ENCODE peak calls at places on chromosomes 2 and 18, in five cellular contexts. U, A, O, H and J are unnamed samples.

GRCh38 chr18:64410685-64411084 is 261.8 kb upstream of the LINC00305 start:
- DNase-seq in U (no peak), A (no peak), O (no peak), H (no peak), J (no peak)

GRCh38 chr2:157460384-157460837 is 16.5 kb upstream of the CYTIP start:
- DNase-seq in U (no peak), A (no peak), O (no peak), H (peak; percentile 60), J (peak; percentile 63)

GRCh38 chr2:101706819-101707177 is 9.3 kb downstream of the MAP4K4 start:
- DNase-seq in U (no peak), A (peak; percentile 59), O (no peak), H (no peak), J (no peak)

GRCh38 chr2:230904856-230905447 is 20.1 kb downstream of the GPR55 start:
- DNase-seq in U (no peak), A (peak; percentile 4), O (no peak), H (no peak), J (no peak)

GRCh38 chr2:152920846-152921245 is 202.4 kb downstream of the ARL6IP6 start:
- DNase-seq in U (no peak), A (no peak), O (no peak), H (no peak), J (no peak)

GRCh38 chr2:189143930-189144329 is 35.6 kb downstream of the COL5A2 start:
- DNase-seq in U (no peak), A (no peak), O (no peak), H (no peak), J (peak; percentile 78)

GRCh38 chr2:96099861-96100798 is 16.2 kb downstream of the ADRA2B start:
- DNase-seq in U (no peak), A (peak; percentile 3), O (peak; percentile 76), H (no peak), J (no peak)

GRCh38 chr2:186068154-186068826 is 329.7 kb downstream of the FSIP2 start:
- DNase-seq in U (no peak), A (no peak), O (no peak), H (no peak), J (peak; percentile 4)

GRCh38 chr2:171530378-171530777 is 8.1 kb downstream of the CYBRD1 start:
- DNase-seq in U (no peak), A (no peak), O (no peak), H (no peak), J (no peak)

GRCh38 chr2:202817771-202818170 is 53.8 kb downstream of the ICA1L start:
- DNase-seq in U (no peak), A (no peak), O (no peak), H (no peak), J (no peak)

GRCh38 chr2:47512581-47513083 is 109.7 kb downstream of the MSH2 start:
- DNase-seq in U (peak; percentile 53), A (no peak), O (no peak), H (no peak), J (peak; percentile 23)

GRCh38 chr2:169365093-169365483 is 2.8 kb upstream of the LRP2 start:
- DNase-seq in U (no peak), A (peak; percentile 24), O (no peak), H (no peak), J (no peak)

GRCh38 chr18:80074183-80074582 is 34.9 kb upstream of the ADNP2 start:
- DNase-seq in U (no peak), A (no peak), O (no peak), H (no peak), J (no peak)

GRCh38 chr2:3349211-3349693 is 28.4 kb downstream of the EIPR1 start:
- DNase-seq in U (peak; percentile 81), A (no peak), O (no peak), H (no peak), J (no peak)

GRCh38 chr2:1867141-1867540 is 122.8 kb upstream of the PXDN start:
- DNase-seq in U (no peak), A (no peak), O (no peak), H (no peak), J (no peak)

GRCh38 chr2:120509991-120510735 is 164.2 kb downstream of the INHBB start:
- DNase-seq in U (no peak), A (no peak), O (no peak), H (no peak), J (no peak)

GRCh38 chr2:649461-650342 is 27.5 kb downstream of the TMEM18 start:
- DNase-seq in U (no peak), A (no peak), O (no peak), H (no peak), J (no peak)

GRCh38 chr18:46385124-46385523 is 271.9 kb downstream of the LOXHD1 start:
- DNase-seq in U (no peak), A (no peak), O (no peak), H (no peak), J (no peak)

GRCh38 chr18:49371786-49372185 is 88.7 kb downstream of the DYM start:
- DNase-seq in U (no peak), A (no peak), O (no peak), H (no peak), J (no peak)

GRCh38 chr18:57077786-57078552 is 68.9 kb upstream of the BOD1L2 start:
- DNase-seq in U (no peak), A (peak; percentile 31), O (no peak), H (no peak), J (no peak)

GRCh38 chr2:11234309-11234708 is 79.0 kb downstream of the SLC66A3 start:
- DNase-seq in U (no peak), A (no peak), O (peak; percentile 10), H (peak; percentile 6), J (peak; percentile 24)

GRCh38 chr2:171522057-171522803 is at the start of gene CYBRD1:
- DNase-seq in U (no peak), A (no peak), O (peak; percentile 61), H (peak; percentile 30), J (peak; percentile 90)

GRCh38 chr18:72233106-72233505 is 311.0 kb downstream of the CBLN2 start:
- DNase-seq in U (no peak), A (no peak), O (no peak), H (no peak), J (no peak)

GRCh38 chr2:64359892-64360657 is 93.9 kb upstream of the LGALSL start:
- DNase-seq in U (no peak), A (peak; percentile 23), O (peak; percentile 79), H (peak; percentile 93), J (peak; percentile 93)

GRCh38 chr2:54386993-54387590 is 69.0 kb upstream of the SPTBN1 start:
- DNase-seq in U (no peak), A (no peak), O (no peak), H (no peak), J (peak; percentile 87)

GRCh38 chr2:73175663-73176204 is 26.6 kb upstream of the NOTO start:
- DNase-seq in U (peak; percentile 78), A (peak; percentile 72), O (no peak), H (no peak), J (peak; percentile 62)

GRCh38 chr18:34921271-34921670 is 119.9 kb upstream of the MAPRE2 start:
- DNase-seq in U (no peak), A (no peak), O (no peak), H (no peak), J (no peak)

GRCh38 chr2:128028668-128029054 is 802 bp upstream of the SAP130 start:
- DNase-seq in U (no peak), A (no peak), O (peak; percentile 13), H (no peak), J (no peak)

GRCh38 chr2:44291281-44292248 is 16.3 kb downstream of the SLC3A1 start:
- DNase-seq in U (peak; percentile 35), A (no peak), O (peak; percentile 74), H (peak; percentile 87), J (peak; percentile 82)

GRCh38 chr2:60520477-60520876 is 33.0 kb downstream of the BCL11A start:
- DNase-seq in U (no peak), A (no peak), O (no peak), H (no peak), J (no peak)

GRCh38 chr18:22048221-22048620 is 121.2 kb upstream of the GATA6 start:
- DNase-seq in U (no peak), A (no peak), O (no peak), H (no peak), J (no peak)

GRCh38 chr18:41646915-41647314 is 308.1 kb upstream of the PIK3C3 start:
- DNase-seq in U (no peak), A (no peak), O (no peak), H (no peak), J (no peak)

GRCh38 chr2:182980115-182980514 is 58.1 kb downstream of the NCKAP1 start:
- DNase-seq in U (peak; percentile 30), A (no peak), O (peak; percentile 33), H (peak; percentile 71), J (peak; percentile 37)

GRCh38 chr18:49728542-49728941 is 84.8 kb downstream of the ACAA2 start:
- DNase-seq in U (peak; percentile 75), A (peak; percentile 39), O (peak; percentile 34), H (no peak), J (peak; percentile 33)

GRCh38 chr2:70283500-70284191 is 9.9 kb downstream of the SNRPG start:
- DNase-seq in U (no peak), A (no peak), O (no peak), H (no peak), J (no peak)